ENCODE peak calls at places on chromosomes 4 and X, in four cellular contexts. G, A, W and T are unnamed samples. For H3K4me1, the result is how much of the 10 kb centered on the place peaks cover.

GRCh38 chr4:127533028-127533700 is 99.6 kb upstream of the INTU start:
- DNase-seq in W (no peak), A (peak), G (no peak), T (peak)

GRCh38 chr4:152352215-152352614 is 183.7 kb downstream of the FBXW7 start:
- DNase-seq in A (no peak), G (no peak), W (no peak), T (no peak)

GRCh38 chr4:103478729-103479128 is 241.1 kb downstream of the TACR3 start:
- DNase-seq in A (no peak), W (no peak), G (no peak), T (no peak)

GRCh38 chr4:184446132-184446531 is 28.2 kb downstream of the IRF2 start:
- DNase-seq in A (no peak), G (no peak), W (no peak), T (no peak)

GRCh38 chr4:67886281-67886680 is 2.5 kb upstream of the TMPRSS11D start:
- DNase-seq in W (no peak), A (no peak), G (no peak), T (no peak)

GRCh38 chr4:148834804-148835598 is 392.8 kb upstream of the NR3C2 start:
- DNase-seq in W (no peak), A (no peak), G (no peak), T (no peak)

GRCh38 chr4:161360982-161361381 is 802.8 kb downstream of the FSTL5 start:
- DNase-seq in G (no peak), W (no peak), A (no peak), T (no peak)

GRCh38 chr4:73131281-73131680 is 61.8 kb upstream of the COX18 start:
- DNase-seq in W (no peak), G (no peak), A (no peak), T (no peak)

GRCh38 chrX:101415180-101416130 is 7.4 kb downstream of the HNRNPH2 start:
- DNase-seq in W (no peak), G (no peak), A (no peak), T (no peak)

GRCh38 chrX:120282697-120283096 is 28.6 kb downstream of the TMEM255A start:
- DNase-seq in A (no peak), G (no peak), W (no peak), T (no peak)

GRCh38 chrX:109934935-109935334 is 68.0 kb upstream of the TMEM164 start:
- DNase-seq in W (no peak), A (no peak), G (no peak), T (no peak)

GRCh38 chrX:119983494-119983893 is 39.9 kb upstream of the NKAP start:
- DNase-seq in W (no peak), A (no peak), G (no peak), T (no peak)

GRCh38 chr4:188433916-188434315 is 294.7 kb downstream of the TRIML1 start:
- DNase-seq in G (no peak), W (no peak), A (no peak), T (no peak)

GRCh38 chr4:143531368-143531767 is 17.9 kb downstream of the SMARCA5 start:
- DNase-seq in G (no peak), W (no peak), A (no peak), T (no peak)

GRCh38 chr4:102168580-102168979 is 176.7 kb downstream of the SLC39A8 start:
- DNase-seq in G (no peak), W (no peak), A (no peak), T (no peak)

GRCh38 chrX:74232859-74233258 is 71.1 kb upstream of the ZCCHC13 start:
- DNase-seq in W (no peak), G (no peak), A (no peak), T (no peak)

GRCh38 chrX:37755073-37755472 is 24.8 kb upstream of the CYBB start:
- DNase-seq in W (no peak), A (no peak), G (no peak), T (no peak)

GRCh38 chrX:37754518-37754917 is 25.3 kb upstream of the CYBB start:
- DNase-seq in G (no peak), A (no peak), W (no peak), T (no peak)

GRCh38 chrX:37757082-37757481 is 22.8 kb upstream of the CYBB start:
- DNase-seq in G (no peak), A (no peak), W (no peak), T (no peak)

GRCh38 chrX:37752941-37753340 is 26.9 kb upstream of the CYBB start:
- DNase-seq in A (no peak), G (no peak), W (no peak), T (no peak)

GRCh38 chrX:37753384-37753783 is 26.5 kb upstream of the CYBB start:
- DNase-seq in A (no peak), W (no peak), G (no peak), T (no peak)
- H3K4me1 ChIP-seq in A (under half), W (under half), G (under half), T (under half)

GRCh38 chr4:139256349-139256748 is 23.7 kb downstream of the MGARP start:
- DNase-seq in G (no peak), A (no peak), W (no peak), T (no peak)
- TF ChIP-seq POLR2A in G (no peak), A (no peak), W (no peak), T (no peak)

DNA sequence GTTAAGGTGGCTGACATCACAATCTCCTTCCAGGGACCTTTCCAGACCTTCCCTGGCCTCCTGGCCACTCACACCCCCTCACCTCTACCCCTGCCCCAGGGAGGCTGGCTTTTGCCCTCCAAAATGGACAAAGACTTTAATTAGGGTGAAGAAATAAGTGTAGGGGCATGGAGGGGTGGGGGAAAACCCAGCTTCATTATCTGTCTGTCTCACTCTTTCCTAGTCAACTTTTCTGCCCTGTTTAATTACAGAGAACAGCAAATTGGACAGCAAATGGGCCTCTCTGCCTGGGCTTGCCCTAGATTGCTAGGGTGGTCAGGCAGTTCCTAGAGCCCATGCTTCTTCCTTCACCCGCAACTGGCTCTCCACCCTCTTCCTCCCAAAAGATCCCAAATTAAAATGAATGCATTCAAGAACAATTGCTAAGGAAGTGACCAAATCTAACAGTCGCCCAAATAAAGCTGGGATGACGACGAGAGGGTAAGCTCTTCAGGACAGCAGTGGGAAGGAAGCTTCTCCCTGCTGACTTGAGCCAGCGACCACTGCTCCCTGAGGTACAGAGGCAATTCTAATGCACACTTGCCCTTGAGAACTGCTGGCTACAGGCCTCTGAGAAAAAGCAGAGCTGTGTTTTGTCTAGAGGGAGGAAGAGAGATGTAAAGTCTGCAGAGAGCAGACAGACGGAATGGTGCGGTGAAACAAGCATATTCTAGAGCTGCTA is 12.4 kb downstream of the RAI2 start:
- DNase-seq in A (no peak), W (no peak), G (no peak), T (no peak)
- H3K4me1 ChIP-seq in A (under half), W (under half), G (under half), T (under half)

DNA sequence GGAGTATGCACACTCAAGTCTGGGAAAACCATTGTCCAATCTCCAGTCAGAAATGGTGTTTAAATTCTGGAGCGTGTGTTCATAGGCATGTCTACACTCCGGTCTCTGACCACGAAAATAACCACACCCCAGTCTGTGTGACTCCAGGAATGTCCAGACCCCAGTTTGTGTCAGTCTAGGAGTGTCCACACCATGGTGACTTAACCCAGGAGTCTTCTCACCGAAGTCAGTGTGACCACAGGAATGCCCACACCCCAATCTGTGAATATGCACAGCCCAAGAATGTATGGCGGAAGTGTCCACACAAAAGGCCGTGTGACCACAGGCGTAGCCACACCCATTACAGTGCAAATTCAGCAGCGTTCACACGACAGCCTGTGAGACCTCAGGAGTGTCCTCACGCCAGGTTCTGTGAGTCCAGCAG is 11.4 kb downstream of the FTSJ1 start:
- DNase-seq in A (no peak), W (no peak), G (peak), T (peak)
- TF ChIP-seq POLR2A in A (no peak), W (no peak), G (no peak), T (no peak)

GRCh38 chrX:151393514-151393913 is 3.5 kb upstream of the VMA21 start:
- DNase-seq in A (no peak), G (no peak), W (no peak), T (no peak)
- H3K4me1 ChIP-seq in A (under half), G (under half), W (under half), T (under half)

GRCh38 chrX:49879656-49880277 is 483 bp downstream of the USP27X start:
- DNase-seq in W (no peak), A (no peak), G (no peak), T (no peak)

GRCh38 chrX:49880668-49881067 is 1.4 kb downstream of the USP27X start:
- DNase-seq in G (no peak), W (no peak), A (no peak), T (no peak)

GRCh38 chrX:49878128-49878833 is 1.0 kb upstream of the USP27X start:
- DNase-seq in W (no peak), G (no peak), A (peak), T (no peak)

GRCh38 chrX:49877397-49878101 is 1.7 kb upstream of the USP27X start:
- DNase-seq in G (no peak), W (no peak), A (no peak), T (no peak)

GRCh38 chrX:49878834-49879655 is at the start of gene USP27X:
- DNase-seq in W (peak), G (peak), A (peak), T (peak)
- TF ChIP-seq POLR2A in W (peak), G (no peak), A (peak), T (peak)

DNA sequence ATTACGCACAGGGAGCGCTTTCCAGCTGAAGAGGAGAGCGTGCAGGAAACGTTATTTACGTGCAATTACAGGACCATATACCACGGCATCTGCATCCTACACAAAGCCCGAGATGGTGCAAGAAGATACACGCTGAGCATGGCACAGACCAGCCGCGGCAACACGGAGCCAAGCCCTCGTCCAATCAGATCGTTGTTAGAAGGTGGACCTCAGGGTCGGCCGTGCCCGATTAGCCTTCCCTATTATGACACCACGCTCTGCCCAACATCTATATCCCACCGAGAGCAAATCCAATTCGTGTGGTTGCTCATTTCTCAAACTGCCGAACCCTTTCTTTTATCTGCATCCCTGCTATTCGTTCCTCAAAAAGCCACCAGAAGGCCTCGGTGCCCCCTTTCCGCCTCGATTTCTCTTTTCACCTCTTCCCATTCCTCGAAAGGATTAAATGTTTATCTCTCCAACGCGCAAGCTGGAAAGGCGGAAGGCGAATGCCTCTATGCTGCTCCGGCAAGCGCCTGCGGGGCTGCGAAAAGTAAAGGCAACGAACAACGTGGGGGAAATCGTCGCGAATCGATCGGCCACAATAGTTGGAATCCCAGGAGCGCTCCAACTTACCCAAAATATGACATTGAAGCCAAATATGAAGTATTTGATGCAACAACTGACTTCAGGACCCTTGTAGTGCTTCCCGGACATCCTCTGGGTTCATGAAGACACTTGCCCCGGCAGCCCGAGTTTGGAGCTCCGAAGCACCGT is 702 bp downstream of the TSPAN5 start:
- DNase-seq in A (no peak), G (no peak), W (peak), T (no peak)
- H3K4me1 ChIP-seq in A (under half), G (half or more), W (under half), T (under half)

DNA sequence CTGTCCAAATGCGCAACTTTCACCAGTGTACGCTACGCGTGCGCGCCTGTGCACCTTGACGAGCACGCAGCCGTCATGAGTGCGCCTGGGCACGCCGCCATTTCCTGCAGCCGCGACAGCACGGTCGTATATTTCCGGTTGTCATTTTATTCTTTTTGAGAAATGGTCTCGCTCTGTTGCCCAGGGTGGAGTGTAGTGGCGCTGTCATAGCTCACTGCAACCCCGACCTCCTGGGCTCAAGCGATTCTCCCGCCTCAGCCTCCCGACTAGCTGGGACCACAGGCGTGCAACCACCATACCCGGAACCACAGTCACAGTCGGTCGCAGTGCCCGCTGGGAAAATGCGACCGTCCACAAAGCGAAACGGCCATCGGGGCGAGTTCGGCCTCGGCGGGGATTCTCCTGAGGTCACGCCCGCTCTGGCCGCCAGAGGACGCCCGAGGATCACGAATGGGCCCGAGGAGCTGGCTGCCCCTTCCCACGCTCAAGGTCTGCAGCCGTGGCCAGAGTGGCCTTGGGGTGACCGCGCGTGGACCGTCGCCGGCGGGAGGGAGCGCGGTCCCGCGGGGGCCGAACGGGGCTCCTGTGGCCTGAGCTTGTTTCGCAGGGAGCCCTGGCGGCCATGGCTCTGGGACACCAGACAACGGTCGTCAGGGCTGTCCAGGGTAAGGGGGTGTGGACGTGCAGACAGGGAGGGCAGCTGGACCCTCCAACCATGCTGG is 23.7 kb upstream of the PNMA3 start:
- DNase-seq in G (peak), W (peak), A (peak), T (peak)
- TF ChIP-seq POLR2A in G (no peak), W (no peak), A (no peak), T (no peak)

DNA sequence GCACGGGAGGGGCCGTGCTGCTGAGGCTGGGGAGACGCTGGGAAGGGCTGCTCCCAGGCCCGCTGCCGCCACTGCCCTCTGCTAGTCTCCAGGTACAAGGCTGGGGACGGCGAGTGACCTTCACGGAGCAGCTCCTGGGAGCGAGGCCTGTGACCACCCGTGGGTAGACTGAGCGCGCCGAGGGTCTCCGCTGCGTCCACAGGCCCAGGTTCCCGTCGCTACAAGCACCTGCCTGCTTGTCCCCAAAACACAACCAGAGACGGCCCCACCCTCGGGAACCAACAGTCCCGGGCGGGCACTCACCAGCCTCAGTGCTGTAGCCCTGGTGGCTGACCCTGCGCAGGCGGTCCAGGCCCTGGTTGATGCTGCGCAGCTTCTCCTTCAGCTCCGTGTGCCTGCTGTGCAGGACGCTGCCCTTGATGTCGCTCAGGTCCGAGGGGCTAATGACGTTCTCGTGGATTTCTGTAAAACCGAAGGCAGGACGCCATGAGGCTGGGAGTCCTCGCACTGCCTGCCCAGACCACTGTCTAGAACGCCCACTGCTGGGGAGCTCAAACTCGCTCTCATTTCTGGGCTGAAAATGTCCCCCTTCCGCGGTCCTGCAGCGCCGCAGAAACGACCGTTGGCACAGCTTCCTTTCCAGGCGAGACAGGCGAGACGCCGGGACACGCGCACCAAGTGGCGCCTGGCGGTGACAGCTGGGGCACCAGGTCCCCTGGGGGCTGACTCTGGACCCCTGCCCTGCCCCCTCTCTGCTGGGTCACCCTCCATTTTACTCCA is 14.3 kb downstream of the LRPAP1 start:
- DNase-seq in G (no peak), W (no peak), A (peak), T (peak)
- H3K4me1 ChIP-seq in G (under half), W (under half), A (under half), T (under half)